ENCODE peak calls at places on chromosomes 11 and 22, in ten cellular contexts. D, K, T, P, Q, B, U, J, Y and O are unnamed samples.

GRCh38 chr11:34830648-34831047 is 85.5 kb downstream of the APIP start:
- DNase-seq in D (no peak), K (no peak), T (no peak), P (no peak), Q (peak), B (no peak), U (no peak), J (peak), Y (no peak), O (peak)

GRCh38 chr22:27810566-27810965 is 9.0 kb upstream of the MN1 start:
- DNase-seq in D (no peak), K (no peak), T (peak), P (no peak), Q (peak), B (no peak), U (no peak), J (peak), Y (no peak), O (peak)

GRCh38 chr11:24773326-24773725 is 276.5 kb downstream of the LUZP2 start:
- DNase-seq in D (no peak), K (no peak), T (no peak), P (no peak), Q (no peak), B (peak), U (no peak), J (no peak), Y (no peak), O (no peak)

GRCh38 chr22:42069801-42070516 is 653 bp downstream of the NAGA start:
- DNase-seq in D (no peak), K (no peak), T (no peak), P (no peak), Q (no peak), B (no peak), U (no peak), J (no peak), Y (no peak), O (no peak)

GRCh38 chr22:45154383-45154782 is 9.3 kb upstream of the NUP50 start:
- DNase-seq in D (no peak), K (no peak), T (peak), P (no peak), Q (no peak), B (no peak), U (peak), J (no peak), Y (no peak), O (no peak)

GRCh38 chr11:68989936-68990606 is 9.3 kb upstream of the MRGPRD start:
- DNase-seq in D (no peak), K (no peak), T (no peak), P (peak), Q (no peak), B (no peak), U (no peak), J (no peak), Y (no peak), O (no peak)

GRCh38 chr22:30005213-30005857 is 74.9 kb upstream of the HORMAD2 start:
- DNase-seq in D (peak), K (peak), T (peak), P (peak), Q (peak), B (peak), U (peak), J (peak), Y (peak), O (peak)

GRCh38 chr22:17260950-17261349 is 41.7 kb upstream of the ADA2 start:
- DNase-seq in D (no peak), K (no peak), T (no peak), P (no peak), Q (peak), B (no peak), U (no peak), J (no peak), Y (no peak), O (no peak)

GRCh38 chr11:130180896-130181294 is 21.3 kb downstream of the ST14 start:
- DNase-seq in D (no peak), K (no peak), T (no peak), P (no peak), Q (no peak), B (no peak), U (no peak), J (no peak), Y (no peak), O (no peak)

GRCh38 chr11:1815751-1816150 is 19.0 kb upstream of the SYT8 start:
- DNase-seq in D (no peak), K (no peak), T (no peak), P (no peak), Q (no peak), B (no peak), U (no peak), J (no peak), Y (no peak), O (no peak)

GRCh38 chr11:35962373-35963138 is 18.7 kb downstream of the LDLRAD3 start:
- DNase-seq in D (no peak), K (no peak), T (no peak), P (no peak), Q (no peak), B (no peak), U (no peak), J (no peak), Y (no peak), O (no peak)

GRCh38 chr11:92227233-92227593 is 2.6 kb downstream of the FAT3 start:
- DNase-seq in D (no peak), K (no peak), T (no peak), P (no peak), Q (no peak), B (no peak), U (no peak), J (no peak), Y (no peak), O (no peak)

GRCh38 chr22:46462726-46463371 is 74.6 kb downstream of the CELSR1 start:
- DNase-seq in D (no peak), K (no peak), T (peak), P (no peak), Q (no peak), B (peak), U (peak), J (no peak), Y (peak), O (no peak)